ENCODE peak calls at places on chromosomes 4 and X, in six cellular contexts. L is foreskin fibroblast, Z is OCI-LY7, E is mesothelial cell of epicardium, K is upper lobe of right lung, T is breast epithelium. W is an unnamed sample.

GRCh38 chrX:138298268-138298667 is 413.2 kb downstream of the FGF13 start:
- DNase-seq in L (no peak), E (no peak), Z (no peak), T (no peak), K (no peak), W (no peak)

GRCh38 chr4:185256444-185256843 is 47.0 kb downstream of the SNX25 start:
- DNase-seq in Z (no peak), E (no peak), L (peak; percentile 66), T (no peak), K (no peak), W (peak; percentile 53)

GRCh38 chr4:105613326-105613725 is 60.9 kb downstream of the ARHGEF38 start:
- DNase-seq in K (no peak), Z (no peak), E (no peak), T (peak; percentile 67), L (no peak), W (no peak)

GRCh38 chrX:69077895-69078455 is 87.3 kb downstream of the PJA1 start:
- DNase-seq in T (no peak), E (no peak), K (no peak), Z (no peak), L (no peak), W (no peak)

GRCh38 chrX:8919801-8920200 is 114.1 kb downstream of the FAM9B start:
- DNase-seq in E (no peak), K (no peak), Z (no peak), L (no peak), T (no peak), W (no peak)

GRCh38 chr4:86815653-86816052 is 33.5 kb downstream of the SLC10A6 start:
- DNase-seq in L (no peak), K (no peak), Z (no peak), E (no peak), T (no peak), W (no peak)

GRCh38 chr4:140856692-140857091 is 100.5 kb upstream of the TBC1D9 start:
- DNase-seq in Z (no peak), K (no peak), E (no peak), T (peak; percentile 24), L (peak; percentile 28), W (peak; percentile 50)

GRCh38 chr4:106312377-106312776 is 3.6 kb downstream of the TBCK start:
- DNase-seq in L (peak; percentile 31), K (no peak), T (no peak), Z (no peak), E (no peak), W (peak; percentile 83)

GRCh38 chr4:79682161-79682560 is 274.1 kb upstream of the GK2 start:
- DNase-seq in T (no peak), Z (no peak), E (no peak), K (no peak), L (no peak), W (no peak)

GRCh38 chr4:170040031-170040680 is 14.0 kb upstream of the MFAP3L start:
- DNase-seq in K (no peak), T (no peak), L (no peak), Z (no peak), E (no peak), W (no peak)

GRCh38 chr4:123249821-123250220 is 146.8 kb upstream of the SPRY1 start:
- DNase-seq in E (no peak), T (no peak), Z (no peak), K (no peak), L (no peak), W (no peak)

DNA sequence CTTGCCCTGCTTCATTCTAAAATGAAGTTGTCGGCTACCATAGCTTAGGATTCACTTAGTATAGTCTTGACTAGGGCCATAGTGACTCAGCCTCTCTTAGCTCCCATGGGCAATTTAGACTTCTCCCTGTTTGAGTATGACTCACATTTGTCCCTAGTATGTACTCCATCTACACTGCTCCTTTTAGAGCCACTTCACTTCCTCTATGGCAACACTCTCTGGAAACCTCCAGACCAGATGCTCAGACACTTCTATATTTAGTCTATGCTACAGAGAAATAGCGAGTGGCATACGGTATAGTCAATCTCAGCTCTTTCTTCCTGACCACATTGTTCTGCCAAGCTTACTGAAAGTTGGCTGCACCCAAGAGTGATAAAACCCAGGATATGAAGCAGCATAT is 11.2 kb downstream of the MEPE start:
- DNase-seq in Z (no peak), T (no peak), L (peak; percentile 82), K (no peak), E (no peak), W (peak; percentile 82)
- TF ChIP-seq CTCF in Z (no peak), T (no peak), L (no peak), K (no peak), E (no peak), W (no peak)

DNA sequence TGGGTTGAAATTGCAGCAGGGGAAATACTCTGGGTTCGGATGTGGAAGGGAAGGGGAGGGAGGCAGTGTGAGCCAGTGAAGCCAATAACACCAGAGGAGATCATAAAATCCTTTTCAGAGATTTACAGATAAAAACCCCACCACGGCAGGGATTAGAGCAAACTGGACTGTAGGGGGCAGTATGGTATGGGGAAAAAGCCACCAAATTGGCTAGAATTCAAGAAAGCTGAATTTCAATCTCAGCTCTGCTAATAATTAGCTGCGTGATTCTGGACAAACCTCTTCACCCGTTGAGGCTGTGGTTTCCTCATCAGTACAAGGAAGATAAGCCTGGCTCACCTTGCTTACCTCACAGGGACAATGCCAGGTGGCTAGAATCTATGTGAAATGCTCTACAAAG is 108.1 kb downstream of the ATG4A start:
- DNase-seq in T (no peak), E (no peak), L (peak; percentile 71), Z (peak; percentile 7), K (no peak), W (peak; percentile 6)
- TF ChIP-seq CTCF in T (peak; percentile 41), E (peak; percentile 65), L (peak; percentile 44), Z (peak; percentile 75), K (peak; percentile 50), W (peak; percentile 53)

GRCh38 chrX:151680805-151681204 is 14.5 kb upstream of the PRRG3 start:
- DNase-seq in Z (peak; percentile 44), T (no peak), L (peak; percentile 3), E (peak; percentile 60), K (no peak), W (peak; percentile 5)
- TF ChIP-seq CTCF in Z (peak; percentile 71), T (peak; percentile 26), L (peak; percentile 13), E (peak; percentile 95), K (peak; percentile 54), W (peak; percentile 51)

GRCh38 chr4:1344696-1345095 is 2.3 kb upstream of the UVSSA start:
- DNase-seq in Z (no peak), L (no peak), K (no peak), T (no peak), E (no peak), W (no peak)

GRCh38 chr4:1347410-1347864 is 429 bp downstream of the UVSSA start:
- DNase-seq in K (peak; percentile 90), L (peak; percentile 89), Z (peak; percentile 70), E (peak; percentile 77), T (peak; percentile 72), W (peak; percentile 86)

GRCh38 chr4:1348014-1348513 is 1.1 kb downstream of the UVSSA start:
- DNase-seq in E (no peak), K (no peak), T (no peak), Z (no peak), L (no peak), W (no peak)

GRCh38 chr4:1346781-1347409 is at the start of gene UVSSA:
- DNase-seq in K (peak; percentile 100), E (peak; percentile 100), T (peak; percentile 100), L (peak; percentile 100), Z (peak; percentile 99), W (peak; percentile 99)

DNA sequence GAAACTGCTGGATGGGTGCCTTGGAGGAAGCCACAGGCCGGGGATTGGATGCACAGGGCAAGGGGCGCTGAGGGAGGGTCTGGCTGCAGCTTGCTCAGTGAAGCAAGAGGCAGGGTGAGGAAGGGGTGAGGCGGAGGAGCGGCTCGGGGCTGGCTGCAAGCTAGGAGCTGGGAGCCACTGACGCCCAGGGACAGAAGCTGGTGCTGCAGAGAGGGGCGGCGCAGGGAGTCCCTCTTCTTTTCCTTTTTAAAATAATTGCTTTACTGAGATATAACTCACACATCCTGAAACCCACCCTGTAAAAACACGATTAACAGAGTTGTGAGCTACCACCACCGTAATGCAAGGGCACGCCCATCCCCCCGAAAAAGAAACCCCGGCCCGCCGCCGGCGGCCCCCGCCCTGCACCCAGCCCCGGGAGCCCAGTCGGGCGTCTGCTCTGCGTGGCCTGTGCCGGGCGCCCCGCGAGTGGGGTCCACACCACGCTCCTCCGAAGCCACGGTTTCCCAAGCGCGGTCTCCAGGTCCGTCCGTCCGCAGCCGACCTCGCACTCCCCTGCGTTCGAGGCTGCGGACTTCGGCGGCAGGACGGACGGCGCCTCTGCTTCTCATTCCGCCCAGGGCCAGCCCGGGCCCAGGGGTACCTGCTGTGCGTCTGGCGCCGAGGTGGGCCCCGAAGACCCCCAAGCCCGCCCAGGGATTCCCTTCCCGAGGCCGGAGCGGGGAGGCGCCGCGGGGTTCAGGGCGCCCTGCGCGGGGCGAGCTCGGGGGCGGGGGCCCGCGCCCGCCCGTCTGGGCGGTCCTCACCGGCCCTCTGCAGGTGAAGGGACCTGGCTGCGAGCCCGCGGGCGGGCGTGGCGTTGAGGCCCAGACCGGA is 865 bp upstream of the UVSSA start:
- DNase-seq in Z (peak; percentile 71), K (peak; percentile 78), L (peak; percentile 60), T (peak; percentile 39), E (peak; percentile 73), W (peak; percentile 53)
- TF ChIP-seq CTCF in Z (peak; percentile 51), K (peak; percentile 33), L (peak; percentile 4), T (peak; percentile 17), E (no peak), W (peak; percentile 46)

GRCh38 chrX:25433307-25433706 is 417.5 kb upstream of the ARX start:
- DNase-seq in T (no peak), E (no peak), K (no peak), L (no peak), Z (no peak), W (no peak)

GRCh38 chrX:25432396-25432795 is 416.6 kb upstream of the ARX start:
- DNase-seq in Z (no peak), L (no peak), E (no peak), T (no peak), K (no peak), W (no peak)

DNA sequence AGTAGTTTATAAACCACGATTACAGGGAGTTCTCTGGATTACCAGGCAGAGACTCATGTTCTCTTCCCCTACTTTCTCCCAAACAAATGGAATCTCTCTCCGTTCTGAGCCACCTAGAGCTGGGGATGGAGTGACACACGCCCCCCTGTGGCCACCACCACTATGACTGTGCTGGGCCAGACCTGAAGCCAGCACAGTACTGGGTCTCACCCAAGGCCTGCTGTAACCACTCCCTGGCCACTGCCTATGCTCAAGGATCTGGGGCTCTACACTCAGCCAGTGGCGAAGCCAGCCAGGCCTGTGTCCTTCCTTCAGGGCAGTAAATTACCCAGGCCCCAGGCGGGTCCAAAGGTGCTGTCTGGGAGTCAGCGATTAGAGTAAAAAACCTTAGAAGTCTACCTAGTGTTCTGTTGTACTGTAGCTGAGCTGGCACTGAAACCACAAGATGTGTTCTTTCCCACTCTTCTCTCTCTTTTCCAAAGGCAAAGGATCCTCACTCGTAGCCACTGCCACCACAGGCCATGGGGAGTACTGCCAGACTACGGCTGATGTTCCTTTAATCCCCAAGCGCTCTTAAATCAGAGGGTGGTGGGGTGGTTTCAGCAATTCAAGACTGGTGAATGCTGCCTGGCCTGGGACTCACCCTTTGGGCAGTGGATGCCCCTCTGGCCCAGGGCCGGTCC is 412.2 kb upstream of the ARX start:
- DNase-seq in T (no peak), L (no peak), K (no peak), E (no peak), Z (no peak), W (no peak)
- TF ChIP-seq CTCF in T (no peak), L (no peak), K (no peak), E (peak; percentile 12), Z (peak; percentile 20), W (no peak)

W was measured in AG10803.